ENCODE peak calls at places on chromosomes 3 and 15, in four cellular contexts. U is psoas muscle; T is stimulated activated effector memory CD8-positive, alpha-beta T cell treated with anti-CD3 and anti-CD28 coated beads, Interleukin-12 subunit alpha, Interleukin-12 subunit beta, amount 100 ng/mL, for 72 hours; O is germinal center. Q is an unnamed sample.

GRCh38 chr15:85495542-85495941 is 115.1 kb downstream of the AKAP13 start:
- DNase-seq in T (no peak), U (no peak), O (no peak), Q (no peak)

GRCh38 chr15:42151736-42152135 is 4.7 kb downstream of the PLA2G4F start:
- DNase-seq in O (no peak), T (no peak), U (no peak), Q (no peak)

GRCh38 chr15:29690765-29691475 is 131.3 kb downstream of the TJP1 start:
- DNase-seq in T (no peak), O (no peak), U (no peak), Q (no peak)

GRCh38 chr3:169147246-169148008 is 516.1 kb downstream of the MECOM start:
- DNase-seq in T (no peak), U (peak; percentile 53), O (peak; percentile 9), Q (no peak)

GRCh38 chr3:39808467-39809180 is 785 bp upstream of the MYRIP start:
- DNase-seq in O (peak; percentile 17), U (no peak), T (no peak), Q (no peak)

GRCh38 chr3:52054689-52055511 is 1.5 kb downstream of the DUSP7 start:
- DNase-seq in T (peak; percentile 65), O (no peak), U (no peak), Q (no peak)

GRCh38 chr15:73982251-73982962 is 9.7 kb downstream of the STOML1 start:
- DNase-seq in U (peak; percentile 93), O (no peak), T (no peak), Q (peak; percentile 17)

GRCh38 chr3:45848392-45848791 is 6.5 kb upstream of the LZTFL1 start:
- DNase-seq in O (no peak), T (no peak), U (no peak), Q (no peak)

GRCh38 chr3:139655880-139656279 is 21.9 kb downstream of the NMNAT3 start:
- DNase-seq in T (no peak), O (no peak), U (no peak), Q (no peak)

GRCh38 chr15:56892651-56893348 is 25.6 kb upstream of the TCF12 start:
- DNase-seq in O (no peak), T (no peak), U (no peak), Q (no peak)

GRCh38 chr3:42652251-42652610 is 1.3 kb upstream of the ZBTB47 start:
- DNase-seq in O (no peak), T (no peak), U (no peak), Q (no peak)

GRCh38 chr3:90080988-90081387 is 973.6 kb downstream of the EPHA3 start:
- DNase-seq in O (no peak), U (no peak), T (no peak), Q (no peak)

GRCh38 chr3:47444103-47444502 is 31.6 kb downstream of the SCAP start:
- DNase-seq in O (no peak), T (no peak), U (no peak), Q (no peak)

GRCh38 chr15:42194502-42194901 is 13.6 kb downstream of the VPS39 start:
- DNase-seq in T (no peak), O (no peak), U (no peak), Q (no peak)

GRCh38 chr15:63600001-63600645 is 2.9 kb downstream of the FBXL22 start:
- DNase-seq in U (no peak), O (no peak), T (peak; percentile 66), Q (no peak)

GRCh38 chr15:19984101-19984500 is 557.5 kb downstream of the GOLGA6L6 start:
- DNase-seq in O (no peak), U (no peak), T (no peak), Q (no peak)

GRCh38 chr3:8886556-8886955 is 76.7 kb downstream of the RAD18 start:
- DNase-seq in U (no peak), T (no peak), O (no peak), Q (no peak)

GRCh38 chr3:195870442-195870841 is 37.9 kb downstream of the TNK2 start:
- DNase-seq in O (no peak), U (peak; percentile 54), T (no peak), Q (no peak)

GRCh38 chr15:38002883-38003477 is 68.5 kb downstream of the TMCO5A start:
- DNase-seq in T (no peak), U (peak; percentile 60), O (peak; percentile 22), Q (no peak)

GRCh38 chr3:131075632-131076328 is 49.1 kb downstream of the NEK11 start:
- DNase-seq in T (no peak), O (no peak), U (no peak), Q (no peak)